ENCODE peak calls at places on chromosomes 16 and 17, in four cellular contexts. One of them, this sample, is unnamed.

GRCh38 chr17:44832821-44833220 is 2.7 kb upstream of the GJC1 start:
- DNase-seq in testis: no peak
- DNase-seq in prostate gland: no peak
- DNase-seq in DND-41: no peak
- DNase-seq in this sample: no peak

GRCh38 chr16:13148836-13149235 is 247.4 kb downstream of the SHISA9 start:
- DNase-seq in DND-41: no peak
- DNase-seq in prostate gland: no peak
- DNase-seq in testis: no peak
- DNase-seq in this sample: no peak

GRCh38 chr17:62627904-62628603 is 584 bp downstream of the MRC2 start:
- DNase-seq in DND-41: peak; percentile 73
- DNase-seq in testis: peak; percentile 55
- DNase-seq in prostate gland: peak; percentile 23
- DNase-seq in this sample: no peak

GRCh38 chr17:30922235-30922993 is 669 bp downstream of the ADAP2 start:
- DNase-seq in prostate gland: no peak
- DNase-seq in testis: no peak
- DNase-seq in DND-41: no peak
- DNase-seq in this sample: no peak

GRCh38 chr16:65489531-65490023 is 367.7 kb upstream of the CDH11 start:
- DNase-seq in testis: no peak
- DNase-seq in DND-41: no peak
- DNase-seq in prostate gland: no peak
- DNase-seq in this sample: no peak

GRCh38 chr16:85126731-85127662 is 14.7 kb upstream of the CIBAR2 start:
- DNase-seq in prostate gland: no peak
- DNase-seq in DND-41: no peak
- DNase-seq in testis: no peak
- DNase-seq in this sample: no peak

GRCh38 chr17:72119963-72120877 is 600 bp upstream of the SOX9 start:
- DNase-seq in prostate gland: peak; percentile 46
- DNase-seq in DND-41: no peak
- DNase-seq in testis: peak; percentile 47
- DNase-seq in this sample: no peak

GRCh38 chr16:29820271-29820701 is at the start of gene MVP:
- DNase-seq in prostate gland: peak; percentile 63
- DNase-seq in testis: peak; percentile 85
- DNase-seq in DND-41: peak; percentile 42
- DNase-seq in this sample: no peak

GRCh38 chr17:40496634-40497420 is 4.6 kb downstream of the TNS4 start:
- DNase-seq in DND-41: no peak
- DNase-seq in testis: no peak
- DNase-seq in prostate gland: no peak
- DNase-seq in this sample: no peak

GRCh38 chr17:76584427-76585047 is 1.1 kb downstream of the ST6GALNAC2 start:
- DNase-seq in DND-41: no peak
- DNase-seq in prostate gland: no peak
- DNase-seq in testis: no peak
- DNase-seq in this sample: no peak

GRCh38 chr17:66952681-66953638 is 11.5 kb upstream of the CACNG4 start:
- DNase-seq in DND-41: no peak
- DNase-seq in testis: no peak
- DNase-seq in prostate gland: no peak
- DNase-seq in this sample: no peak

GRCh38 chr16:85062303-85062702 is 34.7 kb downstream of the KIAA0513 start:
- DNase-seq in prostate gland: no peak
- DNase-seq in DND-41: no peak
- DNase-seq in testis: no peak
- DNase-seq in this sample: no peak

DNA sequence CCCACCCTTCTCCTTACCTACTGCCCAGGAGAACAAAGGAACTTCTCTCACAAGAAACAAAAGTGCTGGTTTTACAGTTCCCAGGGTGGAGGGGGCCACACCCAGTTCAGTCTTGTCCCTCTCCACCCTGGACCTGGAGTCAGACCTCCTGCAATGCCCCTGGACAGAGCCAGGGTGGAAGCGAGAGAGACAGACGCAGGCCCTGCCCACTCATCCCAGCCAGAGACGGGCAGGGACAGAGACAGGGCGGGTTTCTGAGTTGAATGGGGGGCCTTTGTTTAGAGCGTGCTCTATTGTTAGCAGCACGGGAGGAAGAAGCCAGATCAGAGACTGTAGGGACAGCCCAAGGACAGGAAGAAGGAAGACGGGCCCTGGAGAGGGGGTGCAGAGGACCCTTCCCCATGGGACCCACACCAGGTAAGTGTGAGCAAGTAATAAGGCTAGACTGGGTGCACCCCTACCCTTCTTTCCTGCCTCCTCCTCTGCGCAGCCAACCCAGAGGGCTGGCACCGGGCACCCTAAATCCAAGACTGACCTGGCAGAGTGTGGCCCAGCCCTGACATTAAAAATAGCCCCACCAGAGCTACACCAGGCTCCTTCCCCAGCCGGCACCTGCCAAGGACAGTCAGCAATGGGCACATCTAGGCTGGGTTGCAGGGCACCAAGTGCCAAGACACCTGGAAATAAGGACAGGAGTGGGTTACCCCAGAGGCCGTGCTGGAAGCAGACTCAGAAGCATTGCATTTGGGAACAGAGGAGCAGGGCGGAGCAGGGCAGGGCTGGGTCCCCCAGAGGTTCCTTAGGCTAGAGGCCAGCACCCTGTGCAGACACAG is 10.9 kb downstream of the JUP start:
- DNase-seq in prostate gland: no peak
- DNase-seq in testis: no peak
- DNase-seq in DND-41: no peak
- DNase-seq in this sample: no peak
- H3K27ac ChIP-seq in prostate gland: peak overlapping the region; percentile 88
- H3K27ac ChIP-seq in testis: no peak overlapping the region
- H3K27ac ChIP-seq in DND-41: no peak overlapping the region
- H3K27ac ChIP-seq in this sample: no peak overlapping the region

GRCh38 chr17:50689956-50690886 is 17.5 kb downstream of the ANKRD40 start:
- DNase-seq in DND-41: no peak
- DNase-seq in testis: no peak
- DNase-seq in prostate gland: no peak
- DNase-seq in this sample: no peak
- H3K27ac ChIP-seq in DND-41: no peak overlapping the region
- H3K27ac ChIP-seq in testis: no peak overlapping the region
- H3K27ac ChIP-seq in prostate gland: no peak overlapping the region
- H3K27ac ChIP-seq in this sample: no peak overlapping the region

GRCh38 chr17:41580651-41581365 is 5.9 kb downstream of the KRT14 start:
- DNase-seq in prostate gland: no peak
- DNase-seq in testis: no peak
- DNase-seq in DND-41: no peak
- DNase-seq in this sample: no peak
- H3K27ac ChIP-seq in prostate gland: peak overlapping the region; percentile 25
- H3K27ac ChIP-seq in testis: no peak overlapping the region
- H3K27ac ChIP-seq in DND-41: no peak overlapping the region
- H3K27ac ChIP-seq in this sample: no peak overlapping the region

DNA sequence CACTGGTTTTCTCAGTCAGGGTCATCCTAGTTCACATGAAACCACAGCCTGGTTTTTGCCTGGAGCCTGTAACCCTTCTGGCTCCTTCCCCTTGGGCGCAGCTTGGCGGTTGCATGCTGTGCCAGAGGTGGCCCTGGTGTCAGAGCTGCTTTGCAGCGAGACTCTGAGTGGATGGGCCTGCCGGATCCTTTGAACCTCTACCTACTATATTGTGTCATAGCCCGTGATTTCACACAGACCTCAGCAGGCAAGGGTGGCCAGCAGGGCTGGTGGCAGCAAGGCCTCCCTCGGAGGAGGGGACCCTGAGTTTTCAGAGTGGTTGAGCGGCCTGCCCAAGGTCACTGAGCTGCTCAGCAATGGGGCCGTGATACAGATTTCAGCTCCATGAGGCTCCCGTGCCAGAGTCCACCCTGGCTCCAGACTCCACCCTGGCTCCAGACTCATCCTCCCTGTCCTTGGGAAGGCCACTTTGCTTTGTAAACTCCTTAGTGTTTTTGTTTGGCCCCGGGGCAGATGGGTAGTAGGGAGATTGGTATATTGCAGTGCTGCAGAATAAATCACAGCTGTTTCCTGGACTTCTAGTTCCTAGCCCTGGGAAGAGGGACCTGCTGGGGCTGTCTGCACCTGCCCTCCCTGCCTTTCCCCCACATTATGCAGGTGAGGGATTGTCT is 9.7 kb downstream of the MPRIP start:
- DNase-seq in testis: peak; percentile 54
- DNase-seq in prostate gland: no peak
- DNase-seq in DND-41: no peak
- DNase-seq in this sample: no peak
- H3K27ac ChIP-seq in testis: no peak overlapping the region
- H3K27ac ChIP-seq in prostate gland: no peak overlapping the region
- H3K27ac ChIP-seq in DND-41: no peak overlapping the region
- H3K27ac ChIP-seq in this sample: no peak overlapping the region

DNA sequence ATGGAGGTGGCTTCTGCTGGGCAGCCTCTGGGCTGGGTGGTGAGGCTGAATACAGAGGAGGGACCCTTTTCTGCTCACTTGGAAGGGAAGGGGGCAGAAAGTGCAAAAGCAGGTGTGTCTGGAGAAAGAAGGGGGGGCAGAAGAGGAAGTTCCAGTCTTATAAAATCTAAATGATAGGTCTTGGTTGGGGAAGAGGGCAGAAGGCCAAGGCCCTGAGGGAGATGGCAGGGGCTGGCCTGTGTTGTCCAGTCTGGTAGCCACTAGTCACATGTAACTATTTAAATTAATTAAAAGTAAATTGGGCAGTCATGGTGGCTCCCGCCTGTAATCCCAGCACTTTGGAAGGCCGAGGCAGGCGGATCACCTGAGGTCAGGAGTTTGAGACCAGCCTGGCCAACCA is 2.5 kb upstream of the CAMKK1 start:
- DNase-seq in prostate gland: no peak
- DNase-seq in testis: no peak
- DNase-seq in DND-41: no peak
- DNase-seq in this sample: no peak
- H3K27ac ChIP-seq in prostate gland: peak overlapping the region; percentile 63
- H3K27ac ChIP-seq in testis: peak overlapping the region; percentile 62
- H3K27ac ChIP-seq in DND-41: no peak overlapping the region
- H3K27ac ChIP-seq in this sample: no peak overlapping the region

GRCh38 chr17:7548585-7549400 is at the start of gene TNFSF12:
- DNase-seq in testis: peak; percentile 63
- DNase-seq in DND-41: peak; percentile 54
- DNase-seq in prostate gland: peak; percentile 59
- DNase-seq in this sample: peak; percentile 80
- H3K27ac ChIP-seq in testis: peak within 1 kb of the TSS; percentile 47
- H3K27ac ChIP-seq in DND-41: peak within 1 kb of the TSS; percentile 51
- H3K27ac ChIP-seq in prostate gland: peak within 1 kb of the TSS; percentile 79
- H3K27ac ChIP-seq in this sample: peak within 1 kb of the TSS; percentile 69

DNA sequence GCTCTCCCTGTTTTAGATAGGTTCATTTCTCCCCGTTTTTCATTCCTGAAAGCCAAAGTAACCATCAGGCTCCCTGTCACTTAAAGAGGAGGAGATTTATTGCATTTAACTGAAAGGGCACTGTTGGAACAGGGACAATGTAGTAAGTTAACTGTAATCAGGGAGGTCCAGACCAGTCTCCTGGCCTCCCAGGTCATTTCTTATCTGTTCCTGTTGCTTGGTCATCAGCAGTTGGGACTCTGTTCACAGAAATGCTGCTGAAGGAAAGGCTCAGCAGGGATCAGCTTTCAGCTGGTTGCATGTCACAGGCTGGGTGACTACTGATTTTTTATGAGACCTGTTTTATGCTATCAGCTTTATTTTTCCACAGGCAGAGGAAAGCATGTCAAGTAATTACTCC is 622.6 kb upstream of the GOT2 start:
- DNase-seq in testis: no peak
- DNase-seq in prostate gland: no peak
- DNase-seq in DND-41: no peak
- DNase-seq in this sample: no peak
- H3K27ac ChIP-seq in testis: no peak overlapping the region
- H3K27ac ChIP-seq in prostate gland: no peak overlapping the region
- H3K27ac ChIP-seq in DND-41: no peak overlapping the region
- H3K27ac ChIP-seq in this sample: no peak overlapping the region

This sample was measured in CD4-positive, CD25-positive, alpha-beta regulatory T cell.